ENCODE peak calls at places on chromosomes 3 and 15, in eight cellular contexts. M, W, G, Z, O, R, P and F are unnamed samples.

GRCh38 chr15:65368300-65368617 is 9.5 kb downstream of the IGDCC3 start:
- DNase-seq in P (no peak), W (no peak), O (no peak), R (peak; percentile 17), Z (no peak), G (no peak), M (no peak), F (peak; percentile 32)

GRCh38 chr3:139689122-139689521 is 11.3 kb upstream of the NMNAT3 start:
- DNase-seq in O (no peak), G (no peak), Z (no peak), M (no peak), R (no peak), P (no peak), W (no peak), F (no peak)

GRCh38 chr15:64089553-64090280 is 3.9 kb downstream of the CIAO2A start:
- DNase-seq in O (no peak), R (no peak), W (no peak), Z (no peak), P (no peak), M (no peak), G (no peak), F (no peak)

GRCh38 chr15:35437157-35437556 is 108.8 kb downstream of the DPH6 start:
- DNase-seq in Z (no peak), W (no peak), P (no peak), M (no peak), G (no peak), O (no peak), R (no peak), F (no peak)

GRCh38 chr3:60742606-60743145 is 508.6 kb downstream of the FHIT start:
- DNase-seq in M (peak; percentile 9), R (no peak), O (no peak), W (no peak), Z (peak; percentile 13), G (no peak), P (no peak), F (no peak)

GRCh38 chr3:122392868-122393844 is 9.2 kb downstream of the FAM162A start:
- DNase-seq in R (no peak), W (no peak), Z (peak; percentile 76), G (peak; percentile 71), P (no peak), O (no peak), M (peak; percentile 60), F (no peak)

GRCh38 chr15:75167588-75168076 is 34.0 kb upstream of the C15orf39 start:
- DNase-seq in W (no peak), P (no peak), M (no peak), R (no peak), G (peak; percentile 61), O (no peak), Z (peak; percentile 82), F (no peak)

GRCh38 chr3:114706591-114707224 is 412.9 kb downstream of the TIGIT start:
- DNase-seq in P (no peak), G (peak; percentile 41), R (no peak), M (peak; percentile 66), W (no peak), O (no peak), Z (peak; percentile 61), F (no peak)

GRCh38 chr3:127632035-127632434 is 3.0 kb downstream of the PODXL2 start:
- DNase-seq in M (no peak), G (no peak), Z (no peak), W (no peak), O (no peak), R (no peak), P (no peak), F (no peak)

GRCh38 chr3:117439812-117440211 is 730.2 kb downstream of the TUSC7 start:
- DNase-seq in W (no peak), O (no peak), G (no peak), M (peak; percentile 24), R (no peak), P (no peak), Z (peak; percentile 66), F (no peak)

GRCh38 chr3:80215191-80215590 is 447.4 kb upstream of the ROBO1 start:
- DNase-seq in P (no peak), O (no peak), W (no peak), Z (no peak), M (no peak), R (no peak), G (no peak), F (no peak)

GRCh38 chr3:120093923-120094775 is at the start of gene GSK3B:
- DNase-seq in R (peak; percentile 81), W (no peak), P (peak; percentile 62), O (peak; percentile 71), Z (no peak), G (peak; percentile 88), M (peak; percentile 86), F (peak; percentile 57)

GRCh38 chr3:13215940-13216546 is 142.8 kb upstream of the IQSEC1 start:
- DNase-seq in Z (no peak), R (no peak), M (peak; percentile 68), P (no peak), G (no peak), W (no peak), O (no peak), F (no peak)

GRCh38 chr15:52076889-52077781 is 35.4 kb downstream of the BCL2L10 start:
- DNase-seq in W (no peak), R (no peak), O (no peak), P (no peak), Z (peak; percentile 36), M (peak; percentile 71), G (no peak), F (no peak)

GRCh38 chr3:126270145-126270811 is 86.9 kb downstream of the KLF15 start:
- DNase-seq in W (no peak), Z (no peak), O (no peak), G (no peak), R (peak; percentile 31), M (no peak), P (no peak), F (peak; percentile 82)

GRCh38 chr3:145125307-145125706 is 1035.7 kb downstream of the PLOD2 start:
- DNase-seq in O (no peak), W (no peak), Z (no peak), R (no peak), P (no peak), M (no peak), G (no peak), F (no peak)

GRCh38 chr3:196611761-196612483 is 27.6 kb upstream of the NRROS start:
- DNase-seq in W (no peak), G (peak; percentile 48), P (no peak), Z (peak; percentile 73), R (no peak), M (no peak), O (no peak), F (no peak)

GRCh38 chr15:25095179-25095578 is 140.4 kb downstream of the SNRPN start:
- DNase-seq in W (no peak), P (no peak), O (no peak), M (no peak), G (no peak), R (no peak), Z (no peak), F (no peak)

GRCh38 chr3:154135511-154136173 is 14.5 kb downstream of the ARHGEF26 start:
- DNase-seq in Z (no peak), R (no peak), G (no peak), O (no peak), W (no peak), P (no peak), M (no peak), F (no peak)

GRCh38 chr3:184993394-184993793 is 159.5 kb downstream of the C3orf70 start:
- DNase-seq in Z (peak; percentile 79), P (no peak), O (no peak), R (no peak), G (no peak), W (no peak), M (no peak), F (no peak)

GRCh38 chr3:10552631-10552943 is 47.2 kb upstream of the ATP2B2 start:
- DNase-seq in M (no peak), R (no peak), Z (no peak), O (no peak), W (no peak), P (no peak), G (peak; percentile 44), F (no peak)

GRCh38 chr3:76943671-76944070 is 96.2 kb upstream of the ROBO2 start:
- DNase-seq in Z (no peak), G (no peak), R (no peak), M (no peak), W (no peak), O (no peak), P (no peak), F (no peak)

GRCh38 chr3:196388946-196389345 is 43.3 kb downstream of the UBXN7 start:
- DNase-seq in P (no peak), R (no peak), Z (no peak), O (no peak), G (no peak), W (no peak), M (no peak), F (no peak)

GRCh38 chr3:26623409-26624208 is 1.0 kb downstream of the LRRC3B start:
- DNase-seq in W (no peak), P (no peak), Z (peak; percentile 71), O (no peak), M (no peak), R (no peak), G (no peak), F (no peak)

GRCh38 chr15:34304613-34305012 is 33.0 kb downstream of the SLC12A6 start:
- DNase-seq in P (no peak), G (no peak), O (no peak), W (no peak), R (no peak), Z (no peak), M (no peak), F (no peak)

GRCh38 chr3:122691195-122691594 is 10.6 kb downstream of the PARP14 start:
- DNase-seq in G (no peak), O (no peak), P (no peak), M (peak; percentile 13), Z (no peak), R (no peak), W (no peak), F (no peak)

GRCh38 chr3:101635345-101635744 is 41.6 kb downstream of the ZBTB11 start:
- DNase-seq in G (no peak), W (no peak), M (no peak), R (no peak), O (no peak), P (no peak), Z (no peak), F (no peak)

GRCh38 chr15:28128036-28128435 is 28.9 kb upstream of the OCA2 start:
- DNase-seq in M (no peak), W (no peak), G (no peak), P (no peak), R (peak; percentile 57), Z (no peak), O (no peak), F (peak; percentile 43)

GRCh38 chr3:55797084-55797483 is 310.0 kb upstream of the WNT5A start:
- DNase-seq in Z (no peak), G (no peak), W (no peak), M (no peak), P (no peak), O (no peak), R (no peak), F (no peak)

GRCh38 chr3:152832046-152832445 is 2.9 kb upstream of the P2RY1 start:
- DNase-seq in O (no peak), Z (no peak), P (no peak), W (no peak), M (no peak), G (no peak), R (no peak), F (no peak)

GRCh38 chr15:65033659-65034269 is 4.3 kb upstream of the MTFMT start:
- DNase-seq in R (no peak), W (no peak), M (peak; percentile 64), G (peak; percentile 66), O (no peak), Z (peak; percentile 78), P (no peak), F (no peak)